ENCODE peak calls at places on chromosomes 5 and 9, in six cellular contexts. U is lower leg skin, V is ovary, L is epithelial cell of prostate, F is AG09319, C is cardiac muscle cell. X is an unnamed sample.
A peak's percentile ranks its signal among the peaks of the same experiment; 100 is the strongest.

GRCh38 chr5:132012385-132013005 is 1.0 kb upstream of the ACSL6 start:
- DNase-seq in U (no peak), V (peak; percentile 33), L (no peak), F (peak; percentile 14), C (peak; percentile 87), X (no peak)

GRCh38 chr9:128886211-128886826 is 4.4 kb downstream of the LRRC8A start:
- DNase-seq in U (no peak), V (no peak), L (no peak), F (no peak), C (peak; percentile 83), X (no peak)

GRCh38 chr9:14992025-14992424 is 81.8 kb upstream of the FREM1 start:
- DNase-seq in U (no peak), V (no peak), L (no peak), F (no peak), C (no peak), X (no peak)

GRCh38 chr5:141343242-141343952 is at the start of gene PCDHGA3:
- DNase-seq in U (no peak), V (no peak), L (no peak), F (no peak), C (peak; percentile 63), X (no peak)

GRCh38 chr9:95808001-95808400 is 67.5 kb upstream of the ERCC6L2 start:
- DNase-seq in U (no peak), V (no peak), L (no peak), F (no peak), C (peak; percentile 64), X (no peak)

GRCh38 chr5:32443541-32444190 is 874 bp downstream of the ZFR start:
- DNase-seq in U (no peak), V (peak; percentile 47), L (no peak), F (no peak), C (peak; percentile 56), X (no peak)

GRCh38 chr5:77418601-77419591 is 73.2 kb downstream of the WDR41 start:
- DNase-seq in U (no peak), V (no peak), L (no peak), F (no peak), C (no peak), X (no peak)

GRCh38 chr9:126128494-126129142 is 198.0 kb upstream of the MVB12B start:
- DNase-seq in U (peak; percentile 4), V (no peak), L (no peak), F (no peak), C (no peak), X (peak; percentile 49)

GRCh38 chr5:93378073-93378472 is 202.9 kb downstream of the NR2F1-AS1 start:
- DNase-seq in U (no peak), V (no peak), L (peak; percentile 24), F (no peak), C (peak; percentile 40), X (no peak)

GRCh38 chr9:10274983-10275382 is 337.8 kb downstream of the PTPRD start:
- DNase-seq in U (no peak), V (no peak), L (no peak), F (no peak), C (no peak), X (no peak)

GRCh38 chr5:149375434-149375833 is 3.7 kb downstream of the IL17B start:
- DNase-seq in U (no peak), V (no peak), L (no peak), F (no peak), C (no peak), X (no peak)

GRCh38 chr9:21852751-21853150 is 50.3 kb downstream of the MTAP start:
- DNase-seq in U (no peak), V (no peak), L (no peak), F (no peak), C (no peak), X (no peak)

GRCh38 chr5:73507062-73507461 is 8.8 kb downstream of the BTF3 start:
- DNase-seq in U (no peak), V (no peak), L (no peak), F (no peak), C (peak; percentile 61), X (no peak)

GRCh38 chr5:142360607-142361120 is 35.8 kb upstream of the SPRY4 start:
- DNase-seq in U (no peak), V (no peak), L (no peak), F (no peak), C (peak; percentile 57), X (no peak)

GRCh38 chr9:123354806-123355508 is 1.0 kb upstream of the CRB2 start:
- DNase-seq in U (no peak), V (peak; percentile 10), L (no peak), F (no peak), C (no peak), X (no peak)

GRCh38 chr9:113222482-113222841 is 1.1 kb downstream of the SLC31A1 start:
- DNase-seq in U (no peak), V (no peak), L (no peak), F (no peak), C (peak; percentile 51), X (no peak)

GRCh38 chr5:62143268-62144229 is 162.5 kb upstream of the KIF2A start:
- DNase-seq in U (no peak), V (no peak), L (no peak), F (no peak), C (peak; percentile 49), X (no peak)

GRCh38 chr5:137751869-137752491 is 2.2 kb downstream of the HNRNPA0 start:
- DNase-seq in U (no peak), V (no peak), L (no peak), F (peak; percentile 66), C (peak; percentile 90), X (no peak)

GRCh38 chr5:124738751-124739559 is 7.5 kb downstream of the ZNF608 start:
- DNase-seq in U (no peak), V (no peak), L (no peak), F (no peak), C (no peak), X (no peak)

GRCh38 chr9:125884196-125884595 is 137.0 kb downstream of the PBX3 start:
- DNase-seq in U (no peak), V (no peak), L (no peak), F (no peak), C (no peak), X (no peak)

GRCh38 chr5:141411575-141411974 is 1.2 kb upstream of the PCDHGA10 start:
- DNase-seq in U (no peak), V (no peak), L (no peak), F (no peak), C (no peak), X (no peak)

GRCh38 chr5:168946363-168946762 is 354.6 kb downstream of the SLIT3 start:
- DNase-seq in U (no peak), V (no peak), L (no peak), F (no peak), C (peak; percentile 13), X (no peak)

GRCh38 chr5:173733831-173734491 is 117.5 kb upstream of the BOD1 start:
- DNase-seq in U (no peak), V (no peak), L (no peak), F (no peak), C (no peak), X (no peak)

GRCh38 chr9:82810902-82811301 is 252.0 kb downstream of the RASEF start:
- DNase-seq in U (no peak), V (no peak), L (peak; percentile 92), F (no peak), C (peak; percentile 6), X (no peak)

X was measured in right atrium auricular region.